ENCODE peak calls at places on chromosome 19, in six cellular contexts. C is AG04450, L is colonic mucosa, B is HL-60, J is NCI-H1105 treated with DMSO at 0.1 percent for 48 hours, P is AG08396. Y is an unnamed sample.

GRCh38 chr19:48715276-48715675 is 4.2 kb downstream of the MAMSTR start:
- DNase-seq in C (no peak), L (peak; percentile 55), J (no peak), P (no peak), B (no peak), Y (no peak)

GRCh38 chr19:1438035-1438932 is at the start of gene RPS15:
- DNase-seq in C (peak; percentile 92), L (peak; percentile 96), J (peak; percentile 91), B (peak; percentile 96), P (peak; percentile 98), Y (peak; percentile 87)

GRCh38 chr19:35643255-35644205 is 2.0 kb downstream of the ETV2 start:
- DNase-seq in P (peak; percentile 90), L (peak; percentile 90), B (peak; percentile 75), J (peak; percentile 80), C (peak; percentile 37), Y (no peak)

GRCh38 chr19:33509774-33510173 is 11.8 kb downstream of the PEPD start:
- DNase-seq in C (no peak), J (no peak), B (no peak), L (no peak), P (no peak), Y (no peak)

GRCh38 chr19:45716314-45717130 is 14.2 kb downstream of the FBXO46 start:
- DNase-seq in C (no peak), P (peak; percentile 43), L (peak; percentile 44), B (no peak), J (peak; percentile 14), Y (no peak)

GRCh38 chr19:10260141-10260584 is 8.1 kb downstream of the MRPL4 start:
- DNase-seq in C (no peak), P (no peak), B (no peak), J (no peak), L (no peak), Y (no peak)

GRCh38 chr19:14165986-14166385 is 29.6 kb upstream of the ASF1B start:
- DNase-seq in P (no peak), C (no peak), B (no peak), J (no peak), L (no peak), Y (no peak)

GRCh38 chr19:3509566-3509989 is 3.5 kb downstream of the FZR1 start:
- DNase-seq in P (peak; percentile 71), C (no peak), L (no peak), J (no peak), B (no peak), Y (no peak)

GRCh38 chr19:13026478-13026999 is 31.3 kb downstream of the NFIX start:
- DNase-seq in P (no peak), B (no peak), L (peak; percentile 74), J (peak; percentile 86), C (no peak), Y (no peak)

GRCh38 chr19:6186435-6186834 is 51.0 kb downstream of the ACSBG2 start:
- DNase-seq in J (no peak), C (no peak), L (no peak), P (no peak), B (no peak), Y (no peak)

GRCh38 chr19:531753-532571 is at the start of gene CDC34:
- DNase-seq in C (no peak), L (no peak), B (no peak), J (no peak), P (peak; percentile 53), Y (no peak)

Y was measured in astrocyte of the cerebellum.